ENCODE peak calls at places on chromosomes 11 and 22, in seven cellular contexts. F, W, R, S, I, Y and Q are unnamed samples.

GRCh38 chr22:17884084-17884483 is 109.8 kb upstream of the BID start:
- DNase-seq in F (no peak), R (no peak), S (no peak), W (no peak), Y (no peak), I (no peak), Q (no peak)

GRCh38 chr11:43410394-43410793 is 51.7 kb downstream of the TTC17 start:
- DNase-seq in S (no peak), W (no peak), F (no peak), Y (no peak), R (peak), I (no peak), Q (no peak)

GRCh38 chr22:23061471-23062280 is 8.6 kb upstream of the GNAZ start:
- DNase-seq in Y (no peak), R (no peak), I (no peak), S (no peak), W (no peak), F (no peak), Q (no peak)

GRCh38 chr11:130715085-130715932 is 201.0 kb downstream of the SNX19 start:
- DNase-seq in S (no peak), W (no peak), F (no peak), I (no peak), Y (no peak), R (no peak), Q (no peak)

GRCh38 chr22:34943830-34944229 is 122.1 kb upstream of the ISX start:
- DNase-seq in R (no peak), F (peak), S (no peak), Y (no peak), W (no peak), I (no peak), Q (no peak)

GRCh38 chr22:22748297-22748743 is 103.9 kb downstream of the GGTLC2 start:
- DNase-seq in F (peak), R (peak), W (no peak), I (no peak), S (no peak), Y (peak), Q (peak)

GRCh38 chr22:43213066-43213465 is 26.1 kb upstream of the TTLL12 start:
- DNase-seq in S (no peak), R (no peak), I (no peak), W (no peak), Y (no peak), F (peak), Q (no peak)

GRCh38 chr11:114889464-114890065 is 211.2 kb downstream of the NXPE2 start:
- DNase-seq in W (no peak), Y (no peak), S (no peak), F (no peak), R (no peak), I (no peak), Q (no peak)

GRCh38 chr11:14423633-14424032 is 64.7 kb upstream of the RRAS2 start:
- DNase-seq in W (no peak), R (no peak), Y (peak), S (no peak), F (no peak), I (no peak), Q (no peak)

GRCh38 chr22:30605449-30606110 is 1.4 kb upstream of the TCN2 start:
- DNase-seq in I (peak), Y (peak), F (peak), S (peak), W (no peak), R (peak), Q (no peak)

GRCh38 chr11:76798202-76798581 is 15.0 kb downstream of the TSKU start:
- DNase-seq in Y (no peak), F (no peak), I (no peak), W (peak), R (peak), S (no peak), Q (no peak)

GRCh38 chr11:75429902-75430691 is 2.9 kb downstream of the KLHL35 start:
- DNase-seq in F (peak), W (no peak), I (peak), R (peak), S (peak), Y (peak), Q (peak)

GRCh38 chr11:76152086-76152658 is 54.1 kb downstream of the WNT11 start:
- DNase-seq in F (peak), S (no peak), I (peak), Y (peak), R (peak), W (peak), Q (peak)

GRCh38 chr11:64249038-64249437 is 2.3 kb upstream of the PLCB3 start:
- DNase-seq in S (no peak), R (no peak), I (no peak), W (no peak), Y (no peak), F (no peak), Q (no peak)

GRCh38 chr11:61842421-61842820 is 14.3 kb downstream of the FADS2 start:
- DNase-seq in R (no peak), W (no peak), I (no peak), S (no peak), Y (no peak), F (no peak), Q (no peak)

GRCh38 chr22:48353116-48353947 is 1474.3 kb downstream of the BRD1 start:
- DNase-seq in I (no peak), Y (no peak), R (no peak), F (no peak), W (no peak), S (no peak), Q (no peak)

GRCh38 chr11:111562692-111563389 is 22.3 kb downstream of the LAYN start:
- DNase-seq in W (no peak), I (no peak), F (no peak), S (no peak), Y (no peak), R (no peak), Q (no peak)

GRCh38 chr11:69484427-69485259 is 3.2 kb downstream of the LINC01488 start:
- DNase-seq in R (no peak), W (no peak), F (no peak), Y (no peak), S (no peak), I (no peak), Q (no peak)

GRCh38 chr11:91996526-91996925 is 228.1 kb upstream of the FAT3 start:
- DNase-seq in W (no peak), R (no peak), I (no peak), Y (no peak), F (no peak), S (no peak), Q (no peak)